ENCODE peak calls at places on chromosomes 13 and 19, in ten cellular contexts. One of them, this sample, is unnamed.

GRCh38 chr13:75754936-75755335 is 118.8 kb downstream of the LMO7 start:
- DNase-seq in tibial artery: no peak
- DNase-seq in body of pancreas: no peak
- DNase-seq in epithelial cell of esophagus: no peak
- DNase-seq in tibial nerve: no peak
- DNase-seq in AG04450: no peak
- DNase-seq in GM13976: no peak
- DNase-seq in BJ: no peak
- DNase-seq in kidney: no peak
- DNase-seq in fibroblast of the aortic adventitia: no peak
- DNase-seq in this sample: no peak

GRCh38 chr19:5152013-5152763 is 183.3 kb downstream of the KDM4B start:
- DNase-seq in kidney: peak; percentile 52
- DNase-seq in body of pancreas: peak; percentile 4
- DNase-seq in tibial nerve: no peak
- DNase-seq in tibial artery: no peak
- DNase-seq in BJ: no peak
- DNase-seq in fibroblast of the aortic adventitia: no peak
- DNase-seq in epithelial cell of esophagus: no peak
- DNase-seq in GM13976: no peak
- DNase-seq in AG04450: no peak
- DNase-seq in this sample: no peak

GRCh38 chr13:79404985-79405384 is 1.1 kb downstream of the RBM26 start:
- DNase-seq in AG04450: no peak
- DNase-seq in kidney: no peak
- DNase-seq in BJ: no peak
- DNase-seq in fibroblast of the aortic adventitia: no peak
- DNase-seq in body of pancreas: no peak
- DNase-seq in tibial nerve: no peak
- DNase-seq in tibial artery: no peak
- DNase-seq in GM13976: peak; percentile 29
- DNase-seq in epithelial cell of esophagus: peak; percentile 48
- DNase-seq in this sample: no peak

GRCh38 chr19:8526345-8527062 is 12.5 kb upstream of the ZNF414 start:
- DNase-seq in AG04450: peak; percentile 78
- DNase-seq in GM13976: no peak
- DNase-seq in tibial nerve: peak; percentile 91
- DNase-seq in tibial artery: peak; percentile 87
- DNase-seq in fibroblast of the aortic adventitia: peak; percentile 89
- DNase-seq in epithelial cell of esophagus: peak; percentile 69
- DNase-seq in kidney: peak; percentile 96
- DNase-seq in body of pancreas: peak; percentile 94
- DNase-seq in BJ: peak; percentile 60
- DNase-seq in this sample: no peak

GRCh38 chr19:7631577-7631976 is 1.9 kb downstream of the PCP2 start:
- DNase-seq in kidney: no peak
- DNase-seq in BJ: no peak
- DNase-seq in GM13976: no peak
- DNase-seq in tibial nerve: no peak
- DNase-seq in tibial artery: no peak
- DNase-seq in fibroblast of the aortic adventitia: no peak
- DNase-seq in body of pancreas: no peak
- DNase-seq in epithelial cell of esophagus: no peak
- DNase-seq in AG04450: no peak
- DNase-seq in this sample: no peak

GRCh38 chr19:1027020-1027952 is 878 bp downstream of the CNN2 start:
- DNase-seq in tibial nerve: no peak
- DNase-seq in tibial artery: no peak
- DNase-seq in BJ: no peak
- DNase-seq in body of pancreas: peak; percentile 38
- DNase-seq in GM13976: no peak
- DNase-seq in epithelial cell of esophagus: peak; percentile 49
- DNase-seq in fibroblast of the aortic adventitia: peak; percentile 40
- DNase-seq in kidney: no peak
- DNase-seq in AG04450: no peak
- DNase-seq in this sample: no peak

GRCh38 chr13:79782541-79783216 is 301.7 kb downstream of the NDFIP2 start:
- DNase-seq in AG04450: peak; percentile 44
- DNase-seq in BJ: no peak
- DNase-seq in epithelial cell of esophagus: peak; percentile 64
- DNase-seq in fibroblast of the aortic adventitia: peak; percentile 11
- DNase-seq in kidney: peak; percentile 85
- DNase-seq in tibial nerve: no peak
- DNase-seq in GM13976: no peak
- DNase-seq in tibial artery: no peak
- DNase-seq in body of pancreas: peak; percentile 78
- DNase-seq in this sample: no peak

GRCh38 chr13:110216403-110217041 is 90.4 kb downstream of the COL4A1 start:
- DNase-seq in tibial artery: no peak
- DNase-seq in tibial nerve: no peak
- DNase-seq in fibroblast of the aortic adventitia: peak; percentile 81
- DNase-seq in BJ: no peak
- DNase-seq in body of pancreas: no peak
- DNase-seq in GM13976: no peak
- DNase-seq in kidney: peak; percentile 86
- DNase-seq in epithelial cell of esophagus: no peak
- DNase-seq in AG04450: no peak
- DNase-seq in this sample: no peak

GRCh38 chr13:22235285-22235949 is 564.5 kb downstream of the FGF9 start:
- DNase-seq in BJ: no peak
- DNase-seq in fibroblast of the aortic adventitia: no peak
- DNase-seq in GM13976: no peak
- DNase-seq in tibial nerve: no peak
- DNase-seq in AG04450: no peak
- DNase-seq in tibial artery: no peak
- DNase-seq in epithelial cell of esophagus: no peak
- DNase-seq in kidney: no peak
- DNase-seq in body of pancreas: no peak
- DNase-seq in this sample: no peak

GRCh38 chr19:28443361-28443760 is 769.6 kb downstream of the UQCRFS1 start:
- DNase-seq in epithelial cell of esophagus: no peak
- DNase-seq in BJ: no peak
- DNase-seq in fibroblast of the aortic adventitia: no peak
- DNase-seq in tibial artery: no peak
- DNase-seq in AG04450: no peak
- DNase-seq in kidney: no peak
- DNase-seq in body of pancreas: no peak
- DNase-seq in GM13976: no peak
- DNase-seq in tibial nerve: no peak
- DNase-seq in this sample: no peak

GRCh38 chr19:28445826-28446225 is 767.1 kb downstream of the UQCRFS1 start:
- DNase-seq in tibial artery: no peak
- DNase-seq in BJ: no peak
- DNase-seq in kidney: no peak
- DNase-seq in AG04450: no peak
- DNase-seq in body of pancreas: no peak
- DNase-seq in tibial nerve: no peak
- DNase-seq in epithelial cell of esophagus: no peak
- DNase-seq in GM13976: no peak
- DNase-seq in fibroblast of the aortic adventitia: no peak
- DNase-seq in this sample: no peak

GRCh38 chr19:28449803-28450202 is 763.1 kb downstream of the UQCRFS1 start:
- DNase-seq in BJ: no peak
- DNase-seq in kidney: no peak
- DNase-seq in GM13976: no peak
- DNase-seq in tibial artery: no peak
- DNase-seq in tibial nerve: no peak
- DNase-seq in body of pancreas: no peak
- DNase-seq in fibroblast of the aortic adventitia: no peak
- DNase-seq in AG04450: no peak
- DNase-seq in epithelial cell of esophagus: no peak
- DNase-seq in this sample: no peak

GRCh38 chr19:28446511-28446910 is 766.4 kb downstream of the UQCRFS1 start:
- DNase-seq in body of pancreas: no peak
- DNase-seq in BJ: no peak
- DNase-seq in fibroblast of the aortic adventitia: no peak
- DNase-seq in epithelial cell of esophagus: no peak
- DNase-seq in kidney: no peak
- DNase-seq in AG04450: no peak
- DNase-seq in tibial nerve: no peak
- DNase-seq in tibial artery: no peak
- DNase-seq in GM13976: no peak
- DNase-seq in this sample: no peak

DNA sequence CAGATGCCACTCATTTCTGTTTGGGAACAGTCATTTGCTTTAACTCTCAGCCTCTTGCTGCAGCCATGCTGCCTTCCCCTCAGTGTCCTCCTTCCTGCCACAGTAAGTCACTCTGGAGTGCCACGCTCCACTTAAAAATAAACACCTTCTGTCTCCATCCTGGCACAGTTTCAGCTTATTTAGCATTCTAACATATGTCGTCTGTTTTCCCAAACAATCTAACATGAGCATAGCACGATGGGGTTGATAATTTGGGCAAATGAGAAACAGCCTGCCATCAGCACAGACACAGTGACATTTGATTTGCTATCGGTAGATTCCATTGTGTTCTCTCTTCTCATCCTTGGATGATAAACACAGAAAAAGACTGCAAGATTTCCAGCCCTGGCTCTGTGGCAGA is 768.6 kb downstream of the UQCRFS1 start:
- DNase-seq in BJ: no peak
- DNase-seq in fibroblast of the aortic adventitia: no peak
- DNase-seq in tibial artery: no peak
- DNase-seq in kidney: no peak
- DNase-seq in epithelial cell of esophagus: no peak
- DNase-seq in AG04450: no peak
- DNase-seq in tibial nerve: no peak
- DNase-seq in GM13976: no peak
- DNase-seq in body of pancreas: no peak
- DNase-seq in this sample: no peak
- TF ChIP-seq CTCF in BJ: no peak
- TF ChIP-seq CTCF in fibroblast of the aortic adventitia: no peak
- TF ChIP-seq CTCF in tibial artery: no peak
- TF ChIP-seq CTCF in kidney: no peak
- TF ChIP-seq CTCF in epithelial cell of esophagus: no peak
- TF ChIP-seq CTCF in AG04450: no peak
- TF ChIP-seq CTCF in tibial nerve: no peak
- TF ChIP-seq CTCF in GM13976: no peak
- TF ChIP-seq CTCF in body of pancreas: no peak
- TF ChIP-seq CTCF in this sample: no peak

GRCh38 chr13:46603165-46603603 is 50.2 kb downstream of the LRCH1 start:
- DNase-seq in tibial nerve: no peak
- DNase-seq in AG04450: no peak
- DNase-seq in fibroblast of the aortic adventitia: peak; percentile 47
- DNase-seq in kidney: no peak
- DNase-seq in GM13976: no peak
- DNase-seq in epithelial cell of esophagus: peak; percentile 28
- DNase-seq in body of pancreas: no peak
- DNase-seq in BJ: no peak
- DNase-seq in tibial artery: no peak
- DNase-seq in this sample: no peak
- TF ChIP-seq CTCF in tibial nerve: peak; percentile 8
- TF ChIP-seq CTCF in AG04450: peak; percentile 31
- TF ChIP-seq CTCF in fibroblast of the aortic adventitia: peak; percentile 30
- TF ChIP-seq CTCF in kidney: peak; percentile 19
- TF ChIP-seq CTCF in GM13976: peak; percentile 29
- TF ChIP-seq CTCF in epithelial cell of esophagus: peak; percentile 18
- TF ChIP-seq CTCF in body of pancreas: peak; percentile 11
- TF ChIP-seq CTCF in BJ: peak; percentile 20
- TF ChIP-seq CTCF in tibial artery: no peak
- TF ChIP-seq CTCF in this sample: no peak

GRCh38 chr19:45003485-45003884 is 2.2 kb downstream of the RELB start:
- DNase-seq in tibial nerve: no peak
- DNase-seq in fibroblast of the aortic adventitia: no peak
- DNase-seq in kidney: no peak
- DNase-seq in AG04450: no peak
- DNase-seq in body of pancreas: no peak
- DNase-seq in GM13976: no peak
- DNase-seq in epithelial cell of esophagus: no peak
- DNase-seq in BJ: no peak
- DNase-seq in tibial artery: no peak
- DNase-seq in this sample: no peak
- TF ChIP-seq CTCF in tibial nerve: no peak
- TF ChIP-seq CTCF in fibroblast of the aortic adventitia: no peak
- TF ChIP-seq CTCF in kidney: no peak
- TF ChIP-seq CTCF in AG04450: no peak
- TF ChIP-seq CTCF in body of pancreas: no peak
- TF ChIP-seq CTCF in GM13976: no peak
- TF ChIP-seq CTCF in epithelial cell of esophagus: no peak
- TF ChIP-seq CTCF in BJ: no peak
- TF ChIP-seq CTCF in tibial artery: no peak
- TF ChIP-seq CTCF in this sample: no peak

GRCh38 chr13:35703061-35703460 is 226.6 kb upstream of the MAB21L1 start:
- DNase-seq in tibial artery: no peak
- DNase-seq in body of pancreas: no peak
- DNase-seq in kidney: no peak
- DNase-seq in BJ: no peak
- DNase-seq in tibial nerve: no peak
- DNase-seq in GM13976: no peak
- DNase-seq in fibroblast of the aortic adventitia: peak; percentile 53
- DNase-seq in epithelial cell of esophagus: peak; percentile 16
- DNase-seq in AG04450: no peak
- DNase-seq in this sample: no peak
- TF ChIP-seq CTCF in tibial artery: no peak
- TF ChIP-seq CTCF in body of pancreas: no peak
- TF ChIP-seq CTCF in kidney: no peak
- TF ChIP-seq CTCF in BJ: no peak
- TF ChIP-seq CTCF in tibial nerve: no peak
- TF ChIP-seq CTCF in GM13976: no peak
- TF ChIP-seq CTCF in fibroblast of the aortic adventitia: no peak
- TF ChIP-seq CTCF in epithelial cell of esophagus: no peak
- TF ChIP-seq CTCF in AG04450: no peak
- TF ChIP-seq CTCF in this sample: no peak

This sample was measured in esophagus squamous epithelium.